ENCODE peak calls at places on chromosomes 11 and 22, in four cellular contexts. L is NCI-H345, W is fibroblast of the conjunctiva, S is aorta. U is an unnamed sample.

GRCh38 chr11:12901272-12901671 is 107.8 kb upstream of the RASSF10 start:
- DNase-seq in L (no peak), S (no peak), W (no peak), U (no peak)

GRCh38 chr11:101176381-101176780 is 46.8 kb upstream of the PGR start:
- DNase-seq in W (no peak), S (no peak), L (no peak), U (no peak)

GRCh38 chr11:128195057-128195751 is 392.2 kb downstream of the ETS1 start:
- DNase-seq in S (no peak), L (no peak), W (no peak), U (no peak)

GRCh38 chr11:110613526-110613925 is 98.7 kb downstream of the ARHGAP20 start:
- DNase-seq in W (no peak), S (no peak), L (no peak), U (peak)

GRCh38 chr11:117606211-117606610 is 190.8 kb downstream of the DSCAML1 start:
- DNase-seq in W (no peak), L (peak), S (no peak), U (no peak)

GRCh38 chr22:41512421-41513194 is 31.7 kb downstream of the POLR3H start:
- DNase-seq in S (no peak), W (peak), L (no peak), U (peak)

GRCh38 chr11:80118071-80118470 is 677.2 kb upstream of the TENM4 start:
- DNase-seq in W (no peak), L (peak), S (no peak), U (no peak)

GRCh38 chr11:58788355-58789023 is 56.0 kb downstream of the GLYATL2 start:
- DNase-seq in W (peak), S (no peak), L (peak), U (peak)

GRCh38 chr11:28679795-28680194 is 571.6 kb downstream of the METTL15 start:
- DNase-seq in W (no peak), L (no peak), S (peak), U (peak)

GRCh38 chr22:24474649-24475048 is 20.5 kb upstream of the UPB1 start:
- DNase-seq in W (no peak), L (no peak), S (no peak), U (no peak)

GRCh38 chr11:2777396-2777795 is 77.6 kb upstream of the KCNQ1OT1 start:
- DNase-seq in L (no peak), W (no peak), S (peak), U (peak)

GRCh38 chr11:58927393-58928081 is 11.8 kb upstream of the GLYATL1 start:
- DNase-seq in S (no peak), L (peak), W (peak), U (no peak)

GRCh38 chr22:35102663-35103062 is 36.7 kb downstream of the ISX start:
- DNase-seq in W (no peak), L (no peak), S (no peak), U (no peak)

GRCh38 chr11:130478204-130478701 is 29.8 kb downstream of the ADAMTS15 start:
- DNase-seq in L (no peak), S (peak), W (peak), U (peak)

GRCh38 chr11:1562469-1563148 is 9.5 kb downstream of the DUSP8 start:
- DNase-seq in S (no peak), L (no peak), W (no peak), U (no peak)

GRCh38 chr11:57073121-57073520 is 84.4 kb downstream of the OR5AK2 start:
- DNase-seq in W (no peak), S (no peak), L (no peak), U (no peak)

GRCh38 chr11:117544431-117544830 is 216.8 kb downstream of the CEP164 start:
- DNase-seq in W (no peak), S (peak), L (no peak), U (no peak)

GRCh38 chr11:8384199-8384821 is 120.6 kb upstream of the LMO1 start:
- DNase-seq in L (no peak), S (no peak), W (no peak), U (no peak)

GRCh38 chr22:23840026-23840425 is 1.2 kb upstream of the DERL3 start:
- DNase-seq in W (no peak), L (no peak), S (no peak), U (no peak)

GRCh38 chr11:95338430-95338991 is 107.5 kb upstream of the SESN3 start:
- DNase-seq in W (peak), L (peak), S (peak), U (no peak)

GRCh38 chr22:40911772-40912171 is 39.4 kb upstream of the RBX1 start:
- DNase-seq in L (no peak), S (no peak), W (no peak), U (peak)

GRCh38 chr11:9601041-9601875 is 27.8 kb downstream of the WEE1 start:
- DNase-seq in S (no peak), L (no peak), W (no peak), U (no peak)

GRCh38 chr11:112525270-112525669 is 264.6 kb upstream of the PLET1 start:
- DNase-seq in L (no peak), S (peak), W (no peak), U (no peak)

GRCh38 chr22:26673485-26673884 is 16.1 kb downstream of the MIAT start:
- DNase-seq in S (no peak), L (no peak), W (no peak), U (no peak)

GRCh38 chr22:50399751-50400331 is 56.7 kb downstream of the PPP6R2 start:
- DNase-seq in W (no peak), S (peak), L (no peak), U (peak)

GRCh38 chr11:79174045-79175008 is 266.5 kb downstream of the TENM4 start:
- DNase-seq in W (no peak), S (no peak), L (no peak), U (no peak)

GRCh38 chr22:33002035-33002434 is 56.1 kb downstream of the SYN3 start:
- DNase-seq in L (no peak), S (no peak), W (no peak), U (no peak)

GRCh38 chr22:46064966-46065666 is 85.2 kb upstream of the PPARA start:
- DNase-seq in W (no peak), L (no peak), S (peak), U (no peak)

GRCh38 chr11:10807629-10808552 is 835 bp downstream of the EIF4G2 start:
- DNase-seq in L (peak), S (peak), W (no peak), U (peak)

GRCh38 chr22:29581799-29582198 is 886 bp upstream of the NIPSNAP1 start:
- DNase-seq in L (peak), S (no peak), W (no peak), U (no peak)

GRCh38 chr11:120404495-120404894 is 68.3 kb downstream of the ARHGEF12 start:
- DNase-seq in S (no peak), L (no peak), W (no peak), U (no peak)

GRCh38 chr11:112778091-112778889 is 182.9 kb upstream of the NCAM1 start:
- DNase-seq in S (no peak), W (no peak), L (no peak), U (no peak)

GRCh38 chr11:11476499-11476898 is 123.4 kb upstream of the CSNK2A3 start:
- DNase-seq in L (no peak), W (no peak), S (no peak), U (no peak)

GRCh38 chr22:32444068-32444467 is 20.2 kb downstream of the BPIFC start:
- DNase-seq in S (no peak), W (no peak), L (no peak), U (no peak)